ENCODE peak calls at places on chromosomes 13 and 19, in six cellular contexts. One of them, this sample, is unnamed.

GRCh38 chr13:45295536-45295935 is 45.4 kb downstream of the TPT1 start:
- DNase-seq in NCI-H774: no peak
- DNase-seq in mesendoderm: no peak
- DNase-seq in activated T-helper 2 cell treated with anti-CD3 and anti-CD28 coated beads, Interferon-gamma antibody, Interleukin-2, Interleukin-4, amounts not matched to agents 10 μg/mL and 5 μg/mL and 100 μg/mL, durations not matched to agents 14 hours and 24 hours and 36 hours: no peak
- DNase-seq in NCI-H345: no peak
- DNase-seq in stimulated activated CD8-positive, alpha-beta memory T cell treated with anti-CD3 and anti-CD28 coated beads, Interleukin-15, amount 100 ng/mL, for 24 hours: no peak
- DNase-seq in this sample: no peak

GRCh38 chr13:104872153-104872552 is 1663.3 kb downstream of the EFNB2 start:
- DNase-seq in NCI-H345: no peak
- DNase-seq in mesendoderm: peak
- DNase-seq in activated T-helper 2 cell treated with anti-CD3 and anti-CD28 coated beads, Interferon-gamma antibody, Interleukin-2, Interleukin-4, amounts not matched to agents 10 μg/mL and 5 μg/mL and 100 μg/mL, durations not matched to agents 14 hours and 24 hours and 36 hours: no peak
- DNase-seq in NCI-H774: no peak
- DNase-seq in stimulated activated CD8-positive, alpha-beta memory T cell treated with anti-CD3 and anti-CD28 coated beads, Interleukin-15, amount 100 ng/mL, for 24 hours: no peak
- DNase-seq in this sample: no peak

GRCh38 chr13:29535663-29536655 is 59.5 kb downstream of the SLC7A1 start:
- DNase-seq in NCI-H345: no peak
- DNase-seq in mesendoderm: no peak
- DNase-seq in NCI-H774: no peak
- DNase-seq in stimulated activated CD8-positive, alpha-beta memory T cell treated with anti-CD3 and anti-CD28 coated beads, Interleukin-15, amount 100 ng/mL, for 24 hours: no peak
- DNase-seq in activated T-helper 2 cell treated with anti-CD3 and anti-CD28 coated beads, Interferon-gamma antibody, Interleukin-2, Interleukin-4, amounts not matched to agents 10 μg/mL and 5 μg/mL and 100 μg/mL, durations not matched to agents 14 hours and 24 hours and 36 hours: no peak
- DNase-seq in this sample: no peak

GRCh38 chr13:43492745-43493144 is 294.0 kb downstream of the ENOX1 start:
- DNase-seq in NCI-H774: no peak
- DNase-seq in stimulated activated CD8-positive, alpha-beta memory T cell treated with anti-CD3 and anti-CD28 coated beads, Interleukin-15, amount 100 ng/mL, for 24 hours: no peak
- DNase-seq in activated T-helper 2 cell treated with anti-CD3 and anti-CD28 coated beads, Interferon-gamma antibody, Interleukin-2, Interleukin-4, amounts not matched to agents 10 μg/mL and 5 μg/mL and 100 μg/mL, durations not matched to agents 14 hours and 24 hours and 36 hours: no peak
- DNase-seq in NCI-H345: no peak
- DNase-seq in mesendoderm: no peak
- DNase-seq in this sample: no peak

GRCh38 chr13:110319774-110320509 is 12.9 kb downstream of the COL4A2 start:
- DNase-seq in activated T-helper 2 cell treated with anti-CD3 and anti-CD28 coated beads, Interferon-gamma antibody, Interleukin-2, Interleukin-4, amounts not matched to agents 10 μg/mL and 5 μg/mL and 100 μg/mL, durations not matched to agents 14 hours and 24 hours and 36 hours: no peak
- DNase-seq in NCI-H774: peak
- DNase-seq in NCI-H345: no peak
- DNase-seq in stimulated activated CD8-positive, alpha-beta memory T cell treated with anti-CD3 and anti-CD28 coated beads, Interleukin-15, amount 100 ng/mL, for 24 hours: no peak
- DNase-seq in mesendoderm: peak
- DNase-seq in this sample: no peak

GRCh38 chr13:29619995-29620394 is 24.5 kb upstream of the SLC7A1 start:
- DNase-seq in activated T-helper 2 cell treated with anti-CD3 and anti-CD28 coated beads, Interferon-gamma antibody, Interleukin-2, Interleukin-4, amounts not matched to agents 10 μg/mL and 5 μg/mL and 100 μg/mL, durations not matched to agents 14 hours and 24 hours and 36 hours: no peak
- DNase-seq in NCI-H774: no peak
- DNase-seq in mesendoderm: no peak
- DNase-seq in NCI-H345: no peak
- DNase-seq in stimulated activated CD8-positive, alpha-beta memory T cell treated with anti-CD3 and anti-CD28 coated beads, Interleukin-15, amount 100 ng/mL, for 24 hours: no peak
- DNase-seq in this sample: no peak

GRCh38 chr13:94679614-94680013 is 32.7 kb downstream of the SOX21 start:
- DNase-seq in mesendoderm: no peak
- DNase-seq in NCI-H345: no peak
- DNase-seq in activated T-helper 2 cell treated with anti-CD3 and anti-CD28 coated beads, Interferon-gamma antibody, Interleukin-2, Interleukin-4, amounts not matched to agents 10 μg/mL and 5 μg/mL and 100 μg/mL, durations not matched to agents 14 hours and 24 hours and 36 hours: no peak
- DNase-seq in stimulated activated CD8-positive, alpha-beta memory T cell treated with anti-CD3 and anti-CD28 coated beads, Interleukin-15, amount 100 ng/mL, for 24 hours: no peak
- DNase-seq in NCI-H774: no peak
- DNase-seq in this sample: no peak

GRCh38 chr13:66759919-66760318 is 470.2 kb downstream of the PCDH9 start:
- DNase-seq in stimulated activated CD8-positive, alpha-beta memory T cell treated with anti-CD3 and anti-CD28 coated beads, Interleukin-15, amount 100 ng/mL, for 24 hours: no peak
- DNase-seq in mesendoderm: no peak
- DNase-seq in NCI-H345: no peak
- DNase-seq in activated T-helper 2 cell treated with anti-CD3 and anti-CD28 coated beads, Interferon-gamma antibody, Interleukin-2, Interleukin-4, amounts not matched to agents 10 μg/mL and 5 μg/mL and 100 μg/mL, durations not matched to agents 14 hours and 24 hours and 36 hours: no peak
- DNase-seq in NCI-H774: no peak
- DNase-seq in this sample: no peak

GRCh38 chr13:105611424-105611823 is 924.0 kb downstream of the EFNB2 start:
- DNase-seq in NCI-H774: no peak
- DNase-seq in mesendoderm: peak
- DNase-seq in NCI-H345: no peak
- DNase-seq in stimulated activated CD8-positive, alpha-beta memory T cell treated with anti-CD3 and anti-CD28 coated beads, Interleukin-15, amount 100 ng/mL, for 24 hours: no peak
- DNase-seq in activated T-helper 2 cell treated with anti-CD3 and anti-CD28 coated beads, Interferon-gamma antibody, Interleukin-2, Interleukin-4, amounts not matched to agents 10 μg/mL and 5 μg/mL and 100 μg/mL, durations not matched to agents 14 hours and 24 hours and 36 hours: no peak
- DNase-seq in this sample: no peak

GRCh38 chr19:10701955-10702307 is 692 bp downstream of the QTRT1 start:
- DNase-seq in NCI-H774: no peak
- DNase-seq in NCI-H345: no peak
- DNase-seq in mesendoderm: peak
- DNase-seq in stimulated activated CD8-positive, alpha-beta memory T cell treated with anti-CD3 and anti-CD28 coated beads, Interleukin-15, amount 100 ng/mL, for 24 hours: no peak
- DNase-seq in activated T-helper 2 cell treated with anti-CD3 and anti-CD28 coated beads, Interferon-gamma antibody, Interleukin-2, Interleukin-4, amounts not matched to agents 10 μg/mL and 5 μg/mL and 100 μg/mL, durations not matched to agents 14 hours and 24 hours and 36 hours: no peak
- DNase-seq in this sample: peak

GRCh38 chr13:30870049-30870884 is 35.8 kb upstream of the MEDAG start:
- DNase-seq in stimulated activated CD8-positive, alpha-beta memory T cell treated with anti-CD3 and anti-CD28 coated beads, Interleukin-15, amount 100 ng/mL, for 24 hours: no peak
- DNase-seq in mesendoderm: peak
- DNase-seq in NCI-H774: peak
- DNase-seq in activated T-helper 2 cell treated with anti-CD3 and anti-CD28 coated beads, Interferon-gamma antibody, Interleukin-2, Interleukin-4, amounts not matched to agents 10 μg/mL and 5 μg/mL and 100 μg/mL, durations not matched to agents 14 hours and 24 hours and 36 hours: peak
- DNase-seq in NCI-H345: no peak
- DNase-seq in this sample: no peak

GRCh38 chr13:110716235-110716505 is 2.7 kb downstream of the ING1 start:
- DNase-seq in activated T-helper 2 cell treated with anti-CD3 and anti-CD28 coated beads, Interferon-gamma antibody, Interleukin-2, Interleukin-4, amounts not matched to agents 10 μg/mL and 5 μg/mL and 100 μg/mL, durations not matched to agents 14 hours and 24 hours and 36 hours: no peak
- DNase-seq in stimulated activated CD8-positive, alpha-beta memory T cell treated with anti-CD3 and anti-CD28 coated beads, Interleukin-15, amount 100 ng/mL, for 24 hours: no peak
- DNase-seq in mesendoderm: peak
- DNase-seq in NCI-H774: no peak
- DNase-seq in NCI-H345: no peak
- DNase-seq in this sample: no peak

GRCh38 chr13:27082325-27082724 is 89.3 kb downstream of the USP12 start:
- DNase-seq in mesendoderm: no peak
- DNase-seq in NCI-H345: no peak
- DNase-seq in activated T-helper 2 cell treated with anti-CD3 and anti-CD28 coated beads, Interferon-gamma antibody, Interleukin-2, Interleukin-4, amounts not matched to agents 10 μg/mL and 5 μg/mL and 100 μg/mL, durations not matched to agents 14 hours and 24 hours and 36 hours: no peak
- DNase-seq in NCI-H774: no peak
- DNase-seq in stimulated activated CD8-positive, alpha-beta memory T cell treated with anti-CD3 and anti-CD28 coated beads, Interleukin-15, amount 100 ng/mL, for 24 hours: no peak
- DNase-seq in this sample: no peak

GRCh38 chr19:18650468-18651001 is 13.7 kb downstream of the KLHL26 start:
- DNase-seq in NCI-H774: no peak
- DNase-seq in stimulated activated CD8-positive, alpha-beta memory T cell treated with anti-CD3 and anti-CD28 coated beads, Interleukin-15, amount 100 ng/mL, for 24 hours: no peak
- DNase-seq in NCI-H345: no peak
- DNase-seq in mesendoderm: no peak
- DNase-seq in activated T-helper 2 cell treated with anti-CD3 and anti-CD28 coated beads, Interferon-gamma antibody, Interleukin-2, Interleukin-4, amounts not matched to agents 10 μg/mL and 5 μg/mL and 100 μg/mL, durations not matched to agents 14 hours and 24 hours and 36 hours: no peak
- DNase-seq in this sample: no peak

GRCh38 chr19:970695-971094 is 13.4 kb upstream of the WDR18 start:
- DNase-seq in stimulated activated CD8-positive, alpha-beta memory T cell treated with anti-CD3 and anti-CD28 coated beads, Interleukin-15, amount 100 ng/mL, for 24 hours: no peak
- DNase-seq in activated T-helper 2 cell treated with anti-CD3 and anti-CD28 coated beads, Interferon-gamma antibody, Interleukin-2, Interleukin-4, amounts not matched to agents 10 μg/mL and 5 μg/mL and 100 μg/mL, durations not matched to agents 14 hours and 24 hours and 36 hours: no peak
- DNase-seq in mesendoderm: peak
- DNase-seq in NCI-H345: no peak
- DNase-seq in NCI-H774: no peak
- DNase-seq in this sample: no peak

This sample was measured in NCI-H1694 treated with DMSO at 0.1 percent for 48 hours.